ENCODE peak calls at places on chromosome X, in ten cellular contexts. One of them, this sample, is unnamed.

GRCh38 chrX:142036111-142036510 is 132.4 kb downstream of the MAGEC1 start:
- DNase-seq in heart left ventricle: no peak
- DNase-seq in left ventricle myocardium inferior: no peak
- DNase-seq in AG09309: no peak
- DNase-seq in PC-3: peak
- DNase-seq in PC-9: no peak
- DNase-seq in lower leg skin: no peak
- DNase-seq in astrocyte: peak
- DNase-seq in CD8-positive, alpha-beta T cell: no peak
- DNase-seq in hepatocyte: no peak
- DNase-seq in this sample: no peak

GRCh38 chrX:131985526-131986049 is 37.5 kb upstream of the STK26 start:
- DNase-seq in astrocyte: no peak
- DNase-seq in CD8-positive, alpha-beta T cell: no peak
- DNase-seq in PC-3: no peak
- DNase-seq in lower leg skin: no peak
- DNase-seq in left ventricle myocardium inferior: no peak
- DNase-seq in AG09309: no peak
- DNase-seq in heart left ventricle: no peak
- DNase-seq in PC-9: no peak
- DNase-seq in hepatocyte: no peak
- DNase-seq in this sample: no peak

GRCh38 chrX:103882999-103883398 is 50.9 kb upstream of the RAB9B start:
- DNase-seq in CD8-positive, alpha-beta T cell: no peak
- DNase-seq in PC-9: no peak
- DNase-seq in hepatocyte: no peak
- DNase-seq in astrocyte: no peak
- DNase-seq in left ventricle myocardium inferior: no peak
- DNase-seq in AG09309: no peak
- DNase-seq in heart left ventricle: no peak
- DNase-seq in PC-3: no peak
- DNase-seq in lower leg skin: no peak
- DNase-seq in this sample: no peak

GRCh38 chrX:110042521-110042920 is 39.6 kb downstream of the TMEM164 start:
- DNase-seq in PC-9: no peak
- DNase-seq in heart left ventricle: no peak
- DNase-seq in astrocyte: peak
- DNase-seq in PC-3: peak
- DNase-seq in left ventricle myocardium inferior: no peak
- DNase-seq in CD8-positive, alpha-beta T cell: no peak
- DNase-seq in AG09309: no peak
- DNase-seq in lower leg skin: no peak
- DNase-seq in hepatocyte: no peak
- DNase-seq in this sample: no peak

GRCh38 chrX:46792826-46793195 is 33.9 kb upstream of the SLC9A7 start:
- DNase-seq in lower leg skin: no peak
- DNase-seq in AG09309: no peak
- DNase-seq in left ventricle myocardium inferior: no peak
- DNase-seq in CD8-positive, alpha-beta T cell: no peak
- DNase-seq in heart left ventricle: no peak
- DNase-seq in astrocyte: no peak
- DNase-seq in PC-9: no peak
- DNase-seq in hepatocyte: no peak
- DNase-seq in PC-3: no peak
- DNase-seq in this sample: no peak

GRCh38 chrX:107729558-107730297 is 45.9 kb downstream of the TSC22D3 start:
- DNase-seq in PC-3: peak
- DNase-seq in lower leg skin: no peak
- DNase-seq in astrocyte: no peak
- DNase-seq in AG09309: no peak
- DNase-seq in CD8-positive, alpha-beta T cell: no peak
- DNase-seq in hepatocyte: peak
- DNase-seq in PC-9: peak
- DNase-seq in heart left ventricle: peak
- DNase-seq in left ventricle myocardium inferior: peak
- DNase-seq in this sample: no peak

GRCh38 chrX:53281321-53281822 is at the start of gene IQSEC2:
- DNase-seq in AG09309: no peak
- DNase-seq in PC-9: peak
- DNase-seq in left ventricle myocardium inferior: peak
- DNase-seq in heart left ventricle: peak
- DNase-seq in CD8-positive, alpha-beta T cell: no peak
- DNase-seq in hepatocyte: peak
- DNase-seq in lower leg skin: peak
- DNase-seq in PC-3: peak
- DNase-seq in astrocyte: peak
- DNase-seq in this sample: no peak

GRCh38 chrX:85111347-85111746 is 107.7 kb downstream of the APOOL start:
- DNase-seq in CD8-positive, alpha-beta T cell: no peak
- DNase-seq in PC-9: no peak
- DNase-seq in lower leg skin: no peak
- DNase-seq in heart left ventricle: no peak
- DNase-seq in PC-3: peak
- DNase-seq in left ventricle myocardium inferior: no peak
- DNase-seq in astrocyte: no peak
- DNase-seq in hepatocyte: peak
- DNase-seq in AG09309: no peak
- DNase-seq in this sample: no peak

GRCh38 chrX:130179579-130180215 is 7.9 kb downstream of the RAB33A start:
- DNase-seq in left ventricle myocardium inferior: no peak
- DNase-seq in lower leg skin: no peak
- DNase-seq in CD8-positive, alpha-beta T cell: peak
- DNase-seq in PC-3: no peak
- DNase-seq in AG09309: no peak
- DNase-seq in astrocyte: no peak
- DNase-seq in heart left ventricle: no peak
- DNase-seq in PC-9: no peak
- DNase-seq in hepatocyte: no peak
- DNase-seq in this sample: no peak

GRCh38 chrX:48971325-48972213 is at the start of gene KCND1:
- DNase-seq in PC-3: no peak
- DNase-seq in lower leg skin: no peak
- DNase-seq in PC-9: no peak
- DNase-seq in heart left ventricle: peak
- DNase-seq in AG09309: no peak
- DNase-seq in CD8-positive, alpha-beta T cell: no peak
- DNase-seq in astrocyte: peak
- DNase-seq in left ventricle myocardium inferior: peak
- DNase-seq in hepatocyte: peak
- DNase-seq in this sample: no peak

GRCh38 chrX:71998836-71999509 is 88.3 kb downstream of the NHSL2 start:
- DNase-seq in CD8-positive, alpha-beta T cell: peak
- DNase-seq in PC-3: peak
- DNase-seq in heart left ventricle: peak
- DNase-seq in lower leg skin: peak
- DNase-seq in PC-9: peak
- DNase-seq in hepatocyte: no peak
- DNase-seq in AG09309: no peak
- DNase-seq in left ventricle myocardium inferior: no peak
- DNase-seq in astrocyte: no peak
- DNase-seq in this sample: no peak

GRCh38 chrX:51975811-51976210 is 82.4 kb downstream of the MAGED1 start:
- DNase-seq in left ventricle myocardium inferior: no peak
- DNase-seq in PC-9: no peak
- DNase-seq in lower leg skin: no peak
- DNase-seq in CD8-positive, alpha-beta T cell: no peak
- DNase-seq in AG09309: no peak
- DNase-seq in astrocyte: no peak
- DNase-seq in heart left ventricle: no peak
- DNase-seq in hepatocyte: no peak
- DNase-seq in PC-3: no peak
- DNase-seq in this sample: no peak

GRCh38 chrX:38117485-38117884 is 103.2 kb downstream of the SRPX start:
- DNase-seq in PC-3: no peak
- DNase-seq in AG09309: no peak
- DNase-seq in heart left ventricle: no peak
- DNase-seq in PC-9: no peak
- DNase-seq in CD8-positive, alpha-beta T cell: no peak
- DNase-seq in astrocyte: peak
- DNase-seq in left ventricle myocardium inferior: no peak
- DNase-seq in hepatocyte: no peak
- DNase-seq in lower leg skin: no peak
- DNase-seq in this sample: no peak

DNA sequence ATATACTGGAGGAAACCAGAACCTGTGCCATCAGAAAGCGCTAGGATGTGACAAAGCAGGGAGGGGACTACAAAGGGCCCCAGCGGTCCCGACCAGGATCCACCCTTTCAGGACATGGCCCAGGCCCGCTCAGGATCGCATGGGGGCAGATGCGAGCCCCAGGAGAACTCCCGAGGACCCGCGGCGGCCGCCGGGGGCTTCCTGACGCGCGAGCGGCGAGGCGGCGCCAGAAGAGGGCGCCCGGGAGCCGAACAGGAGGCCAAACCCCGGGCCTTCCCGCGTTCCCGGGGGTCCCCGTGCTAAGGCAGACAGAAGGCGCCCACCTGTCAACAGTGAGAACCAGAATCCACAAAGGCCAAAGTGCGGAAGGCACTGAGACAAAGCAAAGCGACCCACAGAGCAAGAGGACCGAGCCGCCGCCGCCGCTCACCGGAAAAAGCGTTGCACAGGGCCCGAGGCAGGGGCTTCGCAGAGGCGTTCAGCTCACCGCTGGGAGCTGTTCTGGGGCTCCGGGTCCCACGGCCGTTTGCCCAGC is 7.3 kb upstream of the OPN1LW start:
- DNase-seq in heart left ventricle: peak
- DNase-seq in left ventricle myocardium inferior: peak
- DNase-seq in PC-3: peak
- DNase-seq in hepatocyte: peak
- DNase-seq in astrocyte: peak
- DNase-seq in lower leg skin: peak
- DNase-seq in CD8-positive, alpha-beta T cell: peak
- DNase-seq in AG09309: no peak
- DNase-seq in PC-9: peak
- DNase-seq in this sample: no peak
- H3K4me3 ChIP-seq in heart left ventricle: peak
- H3K4me3 ChIP-seq in left ventricle myocardium inferior: peak
- H3K4me3 ChIP-seq in PC-3: peak
- H3K4me3 ChIP-seq in hepatocyte: no peak
- H3K4me3 ChIP-seq in astrocyte: peak
- H3K4me3 ChIP-seq in lower leg skin: no peak
- H3K4me3 ChIP-seq in CD8-positive, alpha-beta T cell: peak
- H3K4me3 ChIP-seq in AG09309: peak
- H3K4me3 ChIP-seq in PC-9: no peak
- H3K4me3 ChIP-seq in this sample: peak

GRCh38 chrX:16883487-16883804 is 13.3 kb upstream of the RBBP7 start:
- DNase-seq in lower leg skin: no peak
- DNase-seq in hepatocyte: no peak
- DNase-seq in left ventricle myocardium inferior: no peak
- DNase-seq in astrocyte: no peak
- DNase-seq in CD8-positive, alpha-beta T cell: no peak
- DNase-seq in AG09309: no peak
- DNase-seq in PC-3: no peak
- DNase-seq in PC-9: no peak
- DNase-seq in heart left ventricle: no peak
- DNase-seq in this sample: no peak
- TF ChIP-seq CTCF in lower leg skin: no peak
- TF ChIP-seq CTCF in hepatocyte: no peak
- TF ChIP-seq CTCF in left ventricle myocardium inferior: no peak
- TF ChIP-seq CTCF in astrocyte: no peak
- TF ChIP-seq CTCF in CD8-positive, alpha-beta T cell: peak
- TF ChIP-seq CTCF in AG09309: no peak
- TF ChIP-seq CTCF in PC-3: no peak
- TF ChIP-seq CTCF in PC-9: no peak
- TF ChIP-seq CTCF in heart left ventricle: no peak
- TF ChIP-seq CTCF in this sample: no peak

GRCh38 chrX:123968383-123969050 is 7.0 kb downstream of the STAG2 start:
- DNase-seq in PC-9: no peak
- DNase-seq in AG09309: no peak
- DNase-seq in PC-3: no peak
- DNase-seq in astrocyte: no peak
- DNase-seq in lower leg skin: no peak
- DNase-seq in left ventricle myocardium inferior: no peak
- DNase-seq in CD8-positive, alpha-beta T cell: no peak
- DNase-seq in hepatocyte: no peak
- DNase-seq in heart left ventricle: no peak
- DNase-seq in this sample: no peak

GRCh38 chrX:123964155-123964554 is 2.6 kb downstream of the STAG2 start:
- DNase-seq in heart left ventricle: no peak
- DNase-seq in hepatocyte: no peak
- DNase-seq in lower leg skin: no peak
- DNase-seq in CD8-positive, alpha-beta T cell: no peak
- DNase-seq in astrocyte: no peak
- DNase-seq in AG09309: no peak
- DNase-seq in PC-9: no peak
- DNase-seq in PC-3: peak
- DNase-seq in left ventricle myocardium inferior: no peak
- DNase-seq in this sample: no peak

GRCh38 chrX:123967497-123967896 is 6.0 kb downstream of the STAG2 start:
- DNase-seq in CD8-positive, alpha-beta T cell: no peak
- DNase-seq in hepatocyte: no peak
- DNase-seq in heart left ventricle: no peak
- DNase-seq in PC-9: no peak
- DNase-seq in astrocyte: no peak
- DNase-seq in lower leg skin: no peak
- DNase-seq in left ventricle myocardium inferior: no peak
- DNase-seq in AG09309: no peak
- DNase-seq in PC-3: no peak
- DNase-seq in this sample: no peak

GRCh38 chrX:123962794-123963373 is 1.4 kb downstream of the STAG2 start:
- DNase-seq in PC-9: peak
- DNase-seq in astrocyte: peak
- DNase-seq in lower leg skin: peak
- DNase-seq in PC-3: peak
- DNase-seq in left ventricle myocardium inferior: peak
- DNase-seq in CD8-positive, alpha-beta T cell: peak
- DNase-seq in AG09309: peak
- DNase-seq in hepatocyte: peak
- DNase-seq in heart left ventricle: peak
- DNase-seq in this sample: peak

DNA sequence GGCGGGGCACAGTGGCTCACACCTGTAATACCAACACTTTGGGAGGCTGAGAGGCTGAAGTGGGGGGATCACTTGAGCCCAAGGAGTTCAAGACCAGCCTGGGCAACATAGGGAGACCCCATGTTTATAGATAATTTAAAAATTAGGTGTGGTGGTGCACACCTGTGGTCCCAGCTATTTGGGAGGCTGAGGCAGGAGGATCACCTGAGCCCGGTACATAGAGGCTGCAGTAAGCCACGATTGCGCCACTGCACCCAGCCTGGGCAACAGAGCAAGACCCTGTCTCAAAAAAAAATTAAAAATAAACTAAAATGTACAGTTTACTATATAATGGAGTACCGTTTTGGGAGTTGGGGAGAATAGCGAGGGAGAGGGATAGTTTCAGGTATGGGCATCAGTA is 4.2 kb downstream of the STAG2 start:
- DNase-seq in PC-9: no peak
- DNase-seq in left ventricle myocardium inferior: no peak
- DNase-seq in lower leg skin: no peak
- DNase-seq in PC-3: no peak
- DNase-seq in astrocyte: no peak
- DNase-seq in CD8-positive, alpha-beta T cell: no peak
- DNase-seq in heart left ventricle: no peak
- DNase-seq in hepatocyte: no peak
- DNase-seq in AG09309: no peak
- DNase-seq in this sample: no peak
- H3K4me3 ChIP-seq in PC-9: no peak
- H3K4me3 ChIP-seq in left ventricle myocardium inferior: no peak
- H3K4me3 ChIP-seq in lower leg skin: no peak
- H3K4me3 ChIP-seq in PC-3: no peak
- H3K4me3 ChIP-seq in astrocyte: no peak
- H3K4me3 ChIP-seq in CD8-positive, alpha-beta T cell: no peak
- H3K4me3 ChIP-seq in heart left ventricle: no peak
- H3K4me3 ChIP-seq in hepatocyte: no peak
- H3K4me3 ChIP-seq in AG09309: no peak
- H3K4me3 ChIP-seq in this sample: no peak

GRCh38 chrX:24081661-24082154 is 27.0 kb downstream of the EIF2S3 start:
- DNase-seq in PC-3: peak
- DNase-seq in AG09309: no peak
- DNase-seq in hepatocyte: peak
- DNase-seq in lower leg skin: no peak
- DNase-seq in astrocyte: peak
- DNase-seq in CD8-positive, alpha-beta T cell: peak
- DNase-seq in PC-9: peak
- DNase-seq in left ventricle myocardium inferior: peak
- DNase-seq in heart left ventricle: peak
- DNase-seq in this sample: no peak
- TF ChIP-seq CTCF in PC-3: peak
- TF ChIP-seq CTCF in AG09309: peak
- TF ChIP-seq CTCF in hepatocyte: peak
- TF ChIP-seq CTCF in lower leg skin: no peak
- TF ChIP-seq CTCF in astrocyte: peak
- TF ChIP-seq CTCF in CD8-positive, alpha-beta T cell: peak
- TF ChIP-seq CTCF in PC-9: peak
- TF ChIP-seq CTCF in left ventricle myocardium inferior: peak
- TF ChIP-seq CTCF in heart left ventricle: peak
- TF ChIP-seq CTCF in this sample: peak